ENCODE peak calls at places on chromosomes 2 and 18, in seven cellular contexts. X is H9, E is trophoblast cell, U is mesendoderm, R is mesenchymal stem cell, Y is IMR-90, J is H1. K is an unnamed sample.

GRCh38 chr18:70961933-70962332 is 673.1 kb downstream of the SOCS6 start:
- DNase-seq in J (no peak), U (no peak), E (no peak), X (no peak), Y (no peak), R (no peak), K (no peak)

GRCh38 chr2:96538487-96539214 is 2.1 kb downstream of the ARID5A start:
- DNase-seq in X (peak; percentile 91), R (peak; percentile 49), Y (no peak), E (peak; percentile 36), J (peak; percentile 76), U (peak; percentile 64), K (peak; percentile 75)

GRCh38 chr2:63698825-63699548 is 110.2 kb downstream of the MDH1 start:
- DNase-seq in Y (peak; percentile 79), U (peak; percentile 96), R (peak; percentile 93), X (peak; percentile 81), E (peak; percentile 66), J (peak; percentile 51), K (peak; percentile 20)

GRCh38 chr2:134900151-134900550 is 18.5 kb upstream of the CCNT2 start:
- DNase-seq in X (no peak), R (no peak), J (no peak), E (no peak), Y (peak; percentile 66), U (no peak), K (no peak)

GRCh38 chr2:19607931-19608762 is 249.7 kb upstream of the OSR1 start:
- DNase-seq in X (no peak), J (no peak), E (no peak), R (peak; percentile 94), U (peak; percentile 29), Y (peak; percentile 93), K (no peak)

GRCh38 chr18:75207298-75208054 is 1.5 kb downstream of the PTGR3 start:
- DNase-seq in Y (peak; percentile 73), U (peak; percentile 11), R (peak; percentile 35), E (no peak), X (no peak), J (no peak), K (peak; percentile 18)

GRCh38 chr2:11582526-11583202 is 48.8 kb downstream of the GREB1 start:
- DNase-seq in X (peak; percentile 80), E (peak; percentile 76), U (peak; percentile 88), R (peak; percentile 81), J (peak; percentile 66), Y (peak; percentile 35), K (peak; percentile 76)

GRCh38 chr2:197080611-197081010 is 154.1 kb upstream of the PGAP1 start:
- DNase-seq in Y (no peak), R (no peak), J (no peak), E (no peak), X (no peak), U (no peak), K (no peak)

GRCh38 chr2:177758591-177759371 is 313.8 kb downstream of the PDE11A start:
- DNase-seq in Y (peak; percentile 42), X (peak; percentile 56), E (peak; percentile 52), J (peak; percentile 13), R (peak; percentile 85), U (peak; percentile 80), K (peak; percentile 64)

GRCh38 chr2:49403722-49404507 is 249.6 kb upstream of the FSHR start:
- DNase-seq in Y (no peak), U (no peak), R (no peak), J (peak; percentile 7), X (no peak), E (no peak), K (no peak)

GRCh38 chr2:165536861-165537499 is 67.5 kb downstream of the CSRNP3 start:
- DNase-seq in J (no peak), R (peak; percentile 3), Y (no peak), X (no peak), U (no peak), E (no peak), K (no peak)

GRCh38 chr2:165539985-165540384 is 70.5 kb downstream of the CSRNP3 start:
- DNase-seq in E (no peak), X (no peak), Y (no peak), R (no peak), J (no peak), U (no peak), K (no peak)

GRCh38 chr2:165533331-165533730 is 63.8 kb downstream of the CSRNP3 start:
- DNase-seq in U (no peak), J (no peak), R (peak; percentile 51), Y (no peak), E (no peak), X (no peak), K (no peak)

GRCh38 chr2:165535443-165535842 is 65.9 kb downstream of the CSRNP3 start:
- DNase-seq in Y (no peak), X (no peak), J (no peak), U (no peak), E (no peak), R (no peak), K (no peak)
- H2BK120ac ChIP-seq in Y (no peak overlapping the region), X (no peak overlapping the region), J (no peak overlapping the region), U (no peak overlapping the region), E (no peak overlapping the region), R (no peak overlapping the region), K (no peak overlapping the region)

GRCh38 chr2:13576634-13577033 is 859.9 kb downstream of the TRIB2 start:
- DNase-seq in X (no peak), R (no peak), Y (no peak), U (no peak), E (no peak), J (no peak), K (no peak)
- H2BK120ac ChIP-seq in X (no peak overlapping the region), R (no peak overlapping the region), Y (no peak overlapping the region), U (no peak overlapping the region), E (no peak overlapping the region), J (no peak overlapping the region), K (no peak overlapping the region)

DNA sequence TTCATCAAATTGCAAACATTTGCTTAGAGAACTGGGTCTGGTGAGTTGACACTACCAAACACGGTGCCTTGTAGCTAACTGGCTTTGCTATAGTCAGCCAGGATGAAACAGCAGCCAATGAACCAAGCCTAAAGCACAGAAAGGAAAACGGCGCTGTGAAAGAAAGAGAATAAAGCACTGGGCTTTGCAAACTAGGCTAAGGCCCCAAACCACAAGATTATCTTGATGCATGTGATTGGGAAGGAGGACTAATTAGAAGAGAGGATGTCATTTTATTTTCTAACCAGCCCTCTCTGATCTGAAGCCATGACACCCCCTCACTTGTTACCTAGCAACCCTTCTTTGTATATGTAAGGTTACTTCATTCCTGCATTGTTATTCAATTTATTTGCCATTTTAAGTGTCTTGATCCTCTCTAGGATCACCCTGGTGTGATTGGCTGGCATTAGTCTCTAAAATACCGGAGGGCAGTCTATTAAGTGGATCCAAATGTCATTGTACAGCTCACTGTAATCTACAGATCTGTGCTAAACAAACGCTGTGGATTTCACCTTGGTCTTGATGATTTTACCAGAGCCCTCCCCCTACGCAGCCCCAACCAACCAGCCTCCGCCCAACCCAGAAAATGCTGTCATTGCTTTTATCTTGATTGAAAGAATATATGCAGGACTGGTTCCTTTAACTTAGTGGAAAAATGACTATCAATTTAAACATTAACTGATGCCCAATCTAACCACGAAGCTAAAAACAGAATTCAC is 395.3 kb upstream of the ACVR2A start:
- DNase-seq in X (peak; percentile 39), U (peak; percentile 85), J (no peak), R (no peak), Y (no peak), E (no peak), K (peak; percentile 61)
- H2BK120ac ChIP-seq in X (no peak overlapping the region), U (peak overlapping the region; percentile 74), J (no peak overlapping the region), R (no peak overlapping the region), Y (no peak overlapping the region), E (no peak overlapping the region), K (no peak overlapping the region)

GRCh38 chr18:53458266-53458665 is 766.2 kb downstream of the MBD2 start:
- DNase-seq in J (no peak), X (no peak), U (no peak), E (no peak), R (no peak), Y (no peak), K (no peak)
- H2BK120ac ChIP-seq in J (no peak overlapping the region), X (no peak overlapping the region), U (no peak overlapping the region), E (no peak overlapping the region), R (no peak overlapping the region), Y (no peak overlapping the region), K (no peak overlapping the region)

GRCh38 chr18:7898181-7898580 is 331.1 kb downstream of the PTPRM start:
- DNase-seq in Y (no peak), J (no peak), R (peak; percentile 8), X (no peak), U (peak; percentile 2), E (no peak), K (no peak)
- H2BK120ac ChIP-seq in Y (no peak overlapping the region), J (no peak overlapping the region), R (no peak overlapping the region), X (no peak overlapping the region), U (no peak overlapping the region), E (no peak overlapping the region), K (no peak overlapping the region)